ENCODE peak calls at places on chromosomes 12 and 14, in seven cellular contexts. X, T, L, N, C, K and A are unnamed samples.

GRCh38 chr12:128245106-128245505 is 21.9 kb upstream of the TMEM132C start:
- DNase-seq in K (no peak), C (no peak), X (no peak), N (no peak), T (no peak), L (no peak), A (no peak)

GRCh38 chr12:52305921-52306705 is 14.8 kb upstream of the KRT81 start:
- DNase-seq in T (no peak), N (no peak), X (no peak), K (no peak), C (no peak), L (peak; percentile 26), A (no peak)

GRCh38 chr12:123119808-123120207 is 31.1 kb downstream of the PITPNM2 start:
- DNase-seq in N (no peak), L (no peak), X (no peak), C (no peak), T (no peak), K (no peak), A (no peak)

GRCh38 chr12:26845984-26846383 is 13.0 kb upstream of the ITPR2 start:
- DNase-seq in C (peak; percentile 90), X (no peak), L (no peak), K (no peak), N (no peak), T (peak; percentile 30), A (no peak)

GRCh38 chr12:82090188-82090587 is 268.0 kb downstream of the CCDC59 start:
- DNase-seq in K (no peak), X (no peak), T (no peak), L (no peak), C (no peak), N (no peak), A (no peak)

GRCh38 chr14:86897704-86898513 is 1095.1 kb downstream of the GALC start:
- DNase-seq in N (no peak), C (no peak), X (no peak), T (no peak), K (no peak), L (no peak), A (no peak)

GRCh38 chr14:76715102-76715926 is 46.0 kb upstream of the VASH1 start:
- DNase-seq in N (no peak), K (no peak), X (no peak), C (no peak), T (no peak), L (no peak), A (no peak)

GRCh38 chr14:61764342-61765122 is 2.3 kb downstream of the SNAPC1 start:
- DNase-seq in X (no peak), C (no peak), K (no peak), L (no peak), T (no peak), N (no peak), A (no peak)

GRCh38 chr12:71948390-71948789 is 9.7 kb downstream of the TPH2 start:
- DNase-seq in T (no peak), X (no peak), C (no peak), L (no peak), N (no peak), K (no peak), A (no peak)

GRCh38 chr12:104596876-104597833 is 140.4 kb downstream of the CHST11 start:
- DNase-seq in X (no peak), L (no peak), N (no peak), C (no peak), K (no peak), T (no peak), A (no peak)

GRCh38 chr12:113224955-113225354 is 3.7 kb downstream of the TPCN1 start:
- DNase-seq in K (no peak), N (no peak), C (no peak), X (no peak), T (no peak), L (no peak), A (no peak)
- H3K4me1 ChIP-seq in K (peaks cover 16% of the 10 kb centered on the region), N (peaks cover 84% of the 10 kb centered on the region), C (peaks cover 13% of the 10 kb centered on the region), X (peaks cover 94% of the 10 kb centered on the region), T (peaks cover 8% of the 10 kb centered on the region), L (peaks cover 20% of the 10 kb centered on the region), A (peaks cover 54% of the 10 kb centered on the region)

GRCh38 chr14:22502551-22502950 is 86.5 kb downstream of the DAD1 start:
- DNase-seq in C (no peak), N (no peak), T (no peak), X (no peak), K (no peak), L (no peak), A (no peak)
- H3K4me3 ChIP-seq in C (no peak overlapping the region), N (no peak overlapping the region), T (no peak overlapping the region), X (no peak overlapping the region), K (no peak overlapping the region), L (no peak overlapping the region), A (no peak overlapping the region)

GRCh38 chr14:91387996-91388395 is 29.6 kb downstream of the CCDC88C start:
- DNase-seq in T (no peak), L (no peak), K (no peak), X (no peak), C (no peak), N (no peak), A (no peak)

GRCh38 chr14:91388551-91388975 is 29.1 kb downstream of the CCDC88C start:
- DNase-seq in C (peak; percentile 85), N (no peak), L (no peak), K (no peak), T (no peak), X (no peak), A (no peak)

GRCh38 chr14:91390165-91390778 is 27.3 kb downstream of the CCDC88C start:
- DNase-seq in N (no peak), X (no peak), K (no peak), L (no peak), C (no peak), T (no peak), A (no peak)

GRCh38 chr14:91387135-91387849 is 30.3 kb downstream of the CCDC88C start:
- DNase-seq in K (peak; percentile 66), T (no peak), L (no peak), X (no peak), C (peak; percentile 66), N (no peak), A (no peak)

DNA sequence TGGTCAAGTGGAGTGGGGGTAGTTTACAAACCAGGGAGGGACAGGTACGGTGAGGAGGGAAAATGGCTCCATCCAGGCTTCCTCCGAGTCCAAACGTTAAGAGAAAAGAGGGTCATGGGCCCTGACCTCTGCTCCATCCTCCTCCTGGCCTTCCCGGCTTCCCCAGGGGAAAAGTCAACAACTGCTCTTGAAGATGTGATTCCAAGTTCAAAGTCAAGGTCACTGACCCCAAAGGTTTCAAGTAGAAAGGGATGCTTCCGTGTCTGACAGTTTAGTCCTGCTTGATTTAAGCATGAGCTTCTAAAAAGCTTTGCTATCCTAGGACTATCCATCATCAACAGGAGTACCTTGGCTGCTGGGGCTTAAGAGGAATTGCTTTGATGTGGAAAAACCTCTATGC is 28.4 kb downstream of the CCDC88C start:
- DNase-seq in C (no peak), X (no peak), L (no peak), K (no peak), N (no peak), T (no peak), A (no peak)
- H3K4me1 ChIP-seq in C (peaks cover 7% of the 10 kb centered on the region), X (peaks cover 15% of the 10 kb centered on the region), L (no peaks in the 10 kb centered on the region), K (no peaks in the 10 kb centered on the region), N (peaks cover 15% of the 10 kb centered on the region), T (no peaks in the 10 kb centered on the region), A (no peaks in the 10 kb centered on the region)

GRCh38 chr12:112977139-112977538 is 1.2 kb upstream of the OAS2 start:
- DNase-seq in K (no peak), T (no peak), L (no peak), X (no peak), C (no peak), N (no peak), A (no peak)

GRCh38 chr12:112978163-112979081 is at the start of gene OAS2:
- DNase-seq in X (peak; percentile 40), K (peak; percentile 71), L (no peak), N (peak; percentile 23), C (peak; percentile 57), T (peak; percentile 47), A (peak; percentile 82)

GRCh38 chr12:112974904-112975303 is 3.4 kb upstream of the OAS2 start:
- DNase-seq in C (no peak), N (no peak), T (no peak), L (no peak), X (no peak), K (no peak), A (no peak)

GRCh38 chr12:112979281-112979680 is 962 bp downstream of the OAS2 start:
- DNase-seq in K (peak; percentile 40), N (no peak), C (no peak), T (no peak), X (no peak), L (no peak), A (no peak)

GRCh38 chr12:112977641-112978040 is 678 bp upstream of the OAS2 start:
- DNase-seq in N (no peak), L (no peak), C (no peak), X (peak; percentile 27), K (no peak), T (no peak), A (no peak)
- H3K4me3 ChIP-seq in N (peak overlapping the region; percentile 69), L (no peak overlapping the region), C (peak overlapping the region; percentile 85), X (peak overlapping the region; percentile 69), K (no peak overlapping the region), T (peak overlapping the region; percentile 29), A (peak overlapping the region; percentile 45)

GRCh38 chr14:89720741-89721315 is 233.7 kb downstream of the EFCAB11 start:
- DNase-seq in N (peak; percentile 22), C (no peak), K (no peak), T (no peak), L (no peak), X (peak; percentile 23), A (peak; percentile 47)
- H3K4me1 ChIP-seq in N (no peaks in the 10 kb centered on the region), C (no peaks in the 10 kb centered on the region), K (peaks cover 7% of the 10 kb centered on the region), T (no peaks in the 10 kb centered on the region), L (no peaks in the 10 kb centered on the region), X (peaks cover 6% of the 10 kb centered on the region), A (peaks cover 7% of the 10 kb centered on the region)

GRCh38 chr12:116390656-116391335 is 113.3 kb upstream of the MED13L start:
- DNase-seq in K (peak; percentile 32), C (no peak), T (no peak), L (no peak), N (no peak), X (no peak), A (no peak)

GRCh38 chr12:116391501-116391900 is 114.0 kb upstream of the MED13L start:
- DNase-seq in L (no peak), C (no peak), K (no peak), T (no peak), N (no peak), X (no peak), A (no peak)

GRCh38 chr12:116389326-116389725 is 111.8 kb upstream of the MED13L start:
- DNase-seq in L (no peak), N (no peak), T (no peak), C (no peak), K (no peak), X (no peak), A (no peak)

GRCh38 chr12:116392061-116392460 is 114.6 kb upstream of the MED13L start:
- DNase-seq in K (no peak), N (no peak), L (no peak), X (no peak), T (no peak), C (peak; percentile 50), A (no peak)

GRCh38 chr12:116389990-116390655 is 112.6 kb upstream of the MED13L start:
- DNase-seq in L (peak; percentile 73), X (no peak), T (no peak), N (no peak), K (peak; percentile 97), C (peak; percentile 87), A (peak; percentile 44)
- H3K4me3 ChIP-seq in L (no peak overlapping the region), X (no peak overlapping the region), T (no peak overlapping the region), N (no peak overlapping the region), K (no peak overlapping the region), C (no peak overlapping the region), A (no peak overlapping the region)